ENCODE peak calls at places on chromosomes 6 and 20, in four cellular contexts. L, D, Z and V are unnamed samples.

GRCh38 chr6:97850458-97851218 is 567.6 kb upstream of the MMS22L start:
- DNase-seq in L (no peak), D (no peak), Z (no peak), V (no peak)

GRCh38 chr6:164344801-164345291 is 930.3 kb downstream of the QKI start:
- DNase-seq in L (no peak), D (no peak), Z (no peak), V (peak)

GRCh38 chr20:60930023-60930790 is 321.9 kb upstream of the CDH4 start:
- DNase-seq in L (no peak), D (no peak), Z (no peak), V (no peak)

GRCh38 chr6:32879691-32880090 is 25.7 kb downstream of the PSMB9 start:
- DNase-seq in L (no peak), D (no peak), Z (no peak), V (no peak)

GRCh38 chr6:121506761-121507754 is 71.6 kb downstream of the GJA1 start:
- DNase-seq in L (no peak), D (no peak), Z (no peak), V (no peak)

GRCh38 chr20:51092238-51092822 is 69.4 kb upstream of the KCNG1 start:
- DNase-seq in L (no peak), D (no peak), Z (no peak), V (no peak)

GRCh38 chr6:27605401-27606342 is 132.8 kb upstream of the ZNF184 start:
- DNase-seq in L (peak), D (no peak), Z (peak), V (peak)

GRCh38 chr6:2783188-2783957 is 18.2 kb downstream of the WRNIP1 start:
- DNase-seq in L (peak), D (no peak), Z (no peak), V (no peak)

GRCh38 chr20:401682-402495 is 6.2 kb upstream of the RBCK1 start:
- DNase-seq in L (no peak), D (no peak), Z (peak), V (no peak)

GRCh38 chr6:53517021-53517420 is 27.9 kb downstream of the GCLC start:
- DNase-seq in L (no peak), D (no peak), Z (peak), V (no peak)

GRCh38 chr20:52056203-52057062 is 135.1 kb downstream of the ZFP64 start:
- DNase-seq in L (no peak), D (no peak), Z (no peak), V (no peak)

GRCh38 chr6:148192310-148192709 is 150.3 kb upstream of the SASH1 start:
- DNase-seq in L (no peak), D (no peak), Z (no peak), V (no peak)

GRCh38 chr6:111874030-111874425 is 776 bp upstream of the FYN start:
- DNase-seq in L (no peak), D (no peak), Z (no peak), V (no peak)

GRCh38 chr6:87907521-87907920 is 140.1 kb upstream of the SPACA1 start:
- DNase-seq in L (no peak), D (peak), Z (no peak), V (no peak)

GRCh38 chr6:45586216-45587171 is 208.8 kb upstream of the SUPT3H start:
- DNase-seq in L (no peak), D (no peak), Z (no peak), V (peak)
- TF ChIP-seq CBX5 in L (no peak), D (no peak), Z (no peak), V (no peak)

DNA sequence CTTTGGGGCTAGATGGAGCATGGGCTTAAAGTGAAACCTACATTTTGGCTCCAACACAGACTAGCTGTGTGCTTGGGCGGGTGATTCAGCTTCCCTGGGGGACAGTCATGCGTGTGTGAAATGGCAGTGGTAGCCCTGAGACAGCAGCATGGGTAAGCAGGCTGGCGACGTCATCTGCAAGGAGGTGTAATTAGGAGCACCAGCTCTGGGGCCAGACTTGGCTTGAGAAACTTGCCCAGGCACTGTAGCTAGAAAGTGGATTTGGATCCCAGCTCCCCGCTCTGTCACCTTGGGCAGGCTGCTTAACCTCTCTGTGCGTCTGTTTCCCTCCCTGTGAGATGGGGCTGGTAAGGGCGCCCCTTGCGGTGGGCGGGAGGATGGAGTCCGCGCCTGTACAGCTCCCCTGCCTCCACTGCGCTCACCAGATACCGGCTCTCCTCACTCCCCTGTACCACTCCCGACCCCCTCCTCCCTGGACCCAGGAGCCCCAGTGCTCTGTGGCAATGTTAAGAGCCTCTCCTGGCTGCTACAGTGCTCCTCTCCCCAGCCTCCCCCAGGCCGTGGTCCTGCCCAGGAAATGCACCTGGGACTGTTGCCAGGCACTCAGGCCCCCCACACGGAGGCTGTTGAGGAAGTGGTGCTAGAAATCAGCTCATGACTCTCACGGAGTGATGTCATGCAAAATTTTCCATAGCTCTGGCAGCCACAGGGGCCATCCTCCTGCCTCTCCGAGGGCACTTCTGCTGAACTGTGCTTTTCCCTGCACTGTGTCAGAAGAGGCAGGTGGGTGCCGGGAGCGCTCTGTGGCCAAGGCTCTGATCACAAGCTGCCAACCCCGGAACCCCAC is 44.6 kb downstream of the SYNJ2 start:
- DNase-seq in L (peak), D (no peak), Z (peak), V (peak)
- TF ChIP-seq TAF1 in L (no peak), D (no peak), Z (peak), V (no peak)

DNA sequence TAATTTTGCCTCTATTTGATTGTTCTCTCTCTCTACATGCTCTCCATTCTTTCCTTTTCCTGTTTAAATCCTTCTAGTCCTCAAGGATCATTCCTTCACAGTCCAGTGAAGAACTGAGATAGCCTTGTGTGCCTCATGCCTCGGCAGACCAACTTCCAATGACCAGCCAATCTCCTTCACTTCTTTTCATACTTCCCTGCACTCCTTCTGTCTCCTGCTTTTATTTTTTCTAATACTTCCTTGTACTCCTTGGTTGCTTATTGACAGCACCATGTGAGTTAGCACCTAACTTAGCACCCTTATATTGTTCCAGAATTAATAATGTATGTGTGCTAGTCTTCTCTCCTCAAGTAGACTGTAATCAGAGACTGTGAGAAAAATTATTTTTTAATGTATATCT is 246.8 kb downstream of the ADGRG6 start:
- DNase-seq in L (no peak), D (no peak), Z (no peak), V (no peak)
- TF ChIP-seq CBX5 in L (no peak), D (no peak), Z (no peak), V (no peak)

GRCh38 chr20:48096212-48096875 is 311.1 kb upstream of the SULF2 start:
- DNase-seq in L (no peak), D (no peak), Z (no peak), V (no peak)

GRCh38 chr20:48098866-48099265 is 313.6 kb upstream of the SULF2 start:
- DNase-seq in L (no peak), D (no peak), Z (no peak), V (no peak)

GRCh38 chr20:48100483-48100882 is 315.2 kb upstream of the SULF2 start:
- DNase-seq in L (no peak), D (no peak), Z (no peak), V (no peak)

GRCh38 chr20:48096957-48097890 is 311.9 kb upstream of the SULF2 start:
- DNase-seq in L (peak), D (no peak), Z (no peak), V (no peak)

DNA sequence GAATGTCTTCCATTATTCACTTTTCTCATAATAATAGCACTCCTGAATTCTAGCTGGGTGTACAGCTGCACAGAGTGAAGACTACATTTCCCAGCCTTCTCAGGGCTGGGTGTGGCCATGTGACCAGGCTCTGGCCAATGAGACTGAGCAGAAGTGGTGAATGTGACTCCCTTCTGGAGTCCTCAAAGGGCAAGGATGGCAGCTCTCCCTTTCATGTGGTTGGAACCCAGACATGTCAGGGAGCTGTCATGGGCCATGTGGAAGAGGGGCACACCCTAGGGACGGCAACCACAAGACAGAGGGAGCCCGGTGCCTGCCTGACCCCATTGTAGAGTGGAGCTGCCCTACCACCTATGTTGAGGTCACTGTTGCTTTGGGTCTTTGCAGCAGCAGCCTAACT is 312.8 kb upstream of the SULF2 start:
- DNase-seq in L (peak), D (no peak), Z (no peak), V (no peak)
- TF ChIP-seq TAF1 in L (no peak), D (no peak), Z (no peak), V (no peak)

DNA sequence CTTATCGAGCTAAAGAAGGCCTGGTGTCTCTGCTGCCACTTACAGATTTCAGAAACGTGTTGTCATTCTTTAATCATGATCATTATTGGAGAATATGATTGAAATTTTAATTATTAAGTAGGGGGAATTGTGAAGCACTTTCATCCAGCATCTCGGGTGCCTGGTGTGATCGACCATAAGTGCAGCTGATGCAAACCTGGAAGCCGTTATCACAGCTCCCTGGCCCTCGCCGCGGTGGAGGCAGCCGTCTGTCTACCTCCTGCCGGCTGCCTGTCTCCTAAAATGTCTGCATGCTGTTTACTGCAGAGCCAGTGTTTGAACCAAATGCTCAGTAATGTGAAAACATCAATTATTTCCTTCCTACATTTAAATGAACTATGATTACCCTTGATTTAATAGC is 184.3 kb upstream of the AGPAT4 start:
- DNase-seq in L (no peak), D (no peak), Z (no peak), V (no peak)
- TF ChIP-seq CBX5 in L (no peak), D (no peak), Z (no peak), V (no peak)